ENCODE peak calls at places on chromosomes 16 and 17, in five cellular contexts. K is cardiac muscle cell, I is spleen, N is AG09319, Z is astrocyte of the cerebellum. V is an unnamed sample.
A peak's percentile ranks its signal among the peaks of the same experiment; 100 is the strongest.

GRCh38 chr16:67857547-67858233 is 10.2 kb upstream of the CENPT start:
- DNase-seq in K (no peak), I (no peak), N (peak; percentile 85), Z (peak; percentile 65), V (peak; percentile 56)

GRCh38 chr17:43540821-43541674 is 5.1 kb downstream of the ETV4 start:
- DNase-seq in K (no peak), I (no peak), N (no peak), Z (no peak), V (no peak)

GRCh38 chr17:10875411-10875810 is 37.5 kb upstream of the PIRT start:
- DNase-seq in K (peak; percentile 81), I (no peak), N (no peak), Z (no peak), V (no peak)

GRCh38 chr16:11201498-11202259 is 54.3 kb downstream of the SOCS1 start:
- DNase-seq in K (no peak), I (no peak), N (peak; percentile 37), Z (no peak), V (no peak)

GRCh38 chr16:66617728-66618127 is 13.2 kb downstream of the CMTM3 start:
- DNase-seq in K (peak; percentile 38), I (peak; percentile 47), N (no peak), Z (no peak), V (no peak)

GRCh38 chr17:8436169-8436932 is 667 bp downstream of the NDEL1 start:
- DNase-seq in K (peak; percentile 82), I (peak; percentile 95), N (peak; percentile 42), Z (no peak), V (no peak)

GRCh38 chr17:29683481-29683880 is 60.8 kb upstream of the CORO6 start:
- DNase-seq in K (no peak), I (no peak), N (no peak), Z (no peak), V (no peak)

GRCh38 chr17:39679521-39680192 is 8.2 kb downstream of the PGAP3 start:
- DNase-seq in K (no peak), I (peak; percentile 86), N (no peak), Z (no peak), V (no peak)

GRCh38 chr17:80724723-80725388 is 180.2 kb downstream of the RPTOR start:
- DNase-seq in K (no peak), I (no peak), N (no peak), Z (peak; percentile 49), V (no peak)

GRCh38 chr16:30096105-30096861 is at the start of gene YPEL3:
- DNase-seq in K (peak; percentile 91), I (peak; percentile 98), N (peak; percentile 78), Z (peak; percentile 51), V (peak; percentile 58)

GRCh38 chr17:51734462-51734861 is 424.1 kb downstream of the CA10 start:
- DNase-seq in K (no peak), I (no peak), N (no peak), Z (no peak), V (no peak)

GRCh38 chr16:14509675-14510132 is 120.4 kb downstream of the PARN start:
- DNase-seq in K (no peak), I (no peak), N (no peak), Z (no peak), V (no peak)

GRCh38 chr16:4706871-4707270 is 13.5 kb downstream of the NUDT16L1 start:
- DNase-seq in K (no peak), I (no peak), N (no peak), Z (no peak), V (no peak)

GRCh38 chr16:23584186-23585076 is 11.7 kb downstream of the NDUFAB1 start:
- DNase-seq in K (no peak), I (no peak), N (no peak), Z (no peak), V (no peak)

GRCh38 chr17:27631409-27631755 is 394 bp downstream of the LGALS9 start:
- DNase-seq in K (no peak), I (no peak), N (no peak), Z (no peak), V (no peak)

GRCh38 chr17:68418876-68419275 is 38.4 kb downstream of the WIPI1 start:
- DNase-seq in K (no peak), I (no peak), N (no peak), Z (no peak), V (no peak)

GRCh38 chr16:80569440-80570105 is 28.8 kb downstream of the DYNLRB2 start:
- DNase-seq in K (no peak), I (no peak), N (no peak), Z (peak; percentile 22), V (no peak)

GRCh38 chr16:14510939-14511797 is 118.9 kb downstream of the PARN start:
- DNase-seq in K (no peak), I (no peak), N (no peak), Z (peak; percentile 75), V (no peak)

GRCh38 chr16:89320717-89321501 is 103.4 kb downstream of the ZNF778 start:
- DNase-seq in K (peak; percentile 47), I (peak; percentile 73), N (no peak), Z (peak; percentile 35), V (no peak)

GRCh38 chr16:64225036-64225435 is 896.8 kb downstream of the CDH11 start:
- DNase-seq in K (no peak), I (no peak), N (no peak), Z (no peak), V (no peak)

GRCh38 chr17:27155866-27156265 is 138.0 kb upstream of the WSB1 start:
- DNase-seq in K (no peak), I (peak; percentile 62), N (no peak), Z (no peak), V (no peak)

GRCh38 chr16:86605950-86606349 is 27.6 kb downstream of the FOXL1 start:
- DNase-seq in K (no peak), I (no peak), N (no peak), Z (no peak), V (no peak)

GRCh38 chr16:86609661-86610060 is 31.3 kb downstream of the FOXL1 start:
- DNase-seq in K (no peak), I (no peak), N (no peak), Z (no peak), V (no peak)

GRCh38 chr16:86609115-86609514 is 30.8 kb downstream of the FOXL1 start:
- DNase-seq in K (no peak), I (no peak), N (peak; percentile 79), Z (peak; percentile 86), V (no peak)

GRCh38 chr16:86610779-86611516 is 32.6 kb downstream of the FOXL1 start:
- DNase-seq in K (no peak), I (no peak), N (no peak), Z (no peak), V (no peak)

GRCh38 chr16:86608301-86608747 is 30.0 kb downstream of the FOXL1 start:
- DNase-seq in K (no peak), I (no peak), N (no peak), Z (no peak), V (no peak)
- TF ChIP-seq CTCF in K (no peak), I (no peak), N (no peak), Z (no peak), V (no peak)

GRCh38 chr17:6276711-6277110 is 158.2 kb downstream of the AIPL1 start:
- DNase-seq in K (no peak), I (no peak), N (no peak), Z (no peak), V (no peak)
- TF ChIP-seq CTCF in K (no peak), I (no peak), N (no peak), Z (no peak), V (no peak)

GRCh38 chr17:17702370-17702769 is 21.1 kb downstream of the RAI1 start:
- DNase-seq in K (no peak), I (no peak), N (no peak), Z (no peak), V (no peak)

GRCh38 chr17:17701658-17702057 is 20.4 kb downstream of the RAI1 start:
- DNase-seq in K (no peak), I (no peak), N (no peak), Z (no peak), V (no peak)

GRCh38 chr17:17701112-17701511 is 19.9 kb downstream of the RAI1 start:
- DNase-seq in K (no peak), I (no peak), N (no peak), Z (no peak), V (no peak)

GRCh38 chr17:17703608-17703919 is 22.3 kb downstream of the RAI1 start:
- DNase-seq in K (no peak), I (no peak), N (no peak), Z (no peak), V (no peak)

DNA sequence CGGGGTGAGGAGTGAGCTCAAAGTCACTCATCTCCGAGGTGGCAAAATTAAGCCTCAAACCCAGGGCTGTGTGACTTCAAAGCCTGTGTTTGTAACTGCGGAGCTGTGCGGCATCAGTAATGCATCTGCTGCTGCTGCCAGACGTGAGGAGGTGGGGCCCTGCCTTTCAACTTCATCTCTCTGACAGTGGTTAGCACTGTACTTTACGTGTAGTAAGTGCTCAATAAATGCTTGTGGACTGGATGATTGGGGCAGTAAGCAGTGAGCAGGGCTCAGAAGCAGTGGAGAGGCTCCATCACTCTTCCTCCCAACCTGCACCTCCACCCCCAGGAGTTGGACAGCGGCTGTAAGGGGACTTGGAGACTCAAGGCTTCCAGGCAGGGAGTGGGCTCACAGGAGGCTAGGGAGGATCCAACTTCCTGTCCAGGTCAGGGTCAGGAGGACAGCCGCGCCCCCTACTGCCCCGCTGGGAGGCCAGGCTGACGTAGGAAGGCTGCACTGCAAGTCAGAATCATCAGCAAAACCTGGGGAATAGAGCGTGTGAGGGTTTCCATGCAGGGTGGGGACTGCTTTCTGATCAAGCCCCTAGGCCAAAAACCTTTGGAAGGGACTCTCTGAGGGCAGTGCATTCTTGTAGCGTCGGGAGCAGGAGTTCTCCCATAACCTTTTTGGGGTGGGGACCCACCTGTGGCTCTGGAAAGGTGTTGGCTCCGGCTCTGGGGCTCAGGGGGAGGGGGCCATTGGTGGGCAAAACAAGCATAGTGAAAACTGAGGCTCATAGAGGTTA is 21.8 kb downstream of the RAI1 start:
- DNase-seq in K (no peak), I (no peak), N (no peak), Z (no peak), V (no peak)
- TF ChIP-seq CTCF in K (peak; percentile 19), I (no peak), N (no peak), Z (no peak), V (no peak)

GRCh38 chr16:85239871-85240270 is 127.6 kb upstream of the CIBAR2 start:
- DNase-seq in K (no peak), I (no peak), N (no peak), Z (no peak), V (no peak)
- TF ChIP-seq CTCF in K (no peak), I (no peak), N (no peak), Z (no peak), V (no peak)

DNA sequence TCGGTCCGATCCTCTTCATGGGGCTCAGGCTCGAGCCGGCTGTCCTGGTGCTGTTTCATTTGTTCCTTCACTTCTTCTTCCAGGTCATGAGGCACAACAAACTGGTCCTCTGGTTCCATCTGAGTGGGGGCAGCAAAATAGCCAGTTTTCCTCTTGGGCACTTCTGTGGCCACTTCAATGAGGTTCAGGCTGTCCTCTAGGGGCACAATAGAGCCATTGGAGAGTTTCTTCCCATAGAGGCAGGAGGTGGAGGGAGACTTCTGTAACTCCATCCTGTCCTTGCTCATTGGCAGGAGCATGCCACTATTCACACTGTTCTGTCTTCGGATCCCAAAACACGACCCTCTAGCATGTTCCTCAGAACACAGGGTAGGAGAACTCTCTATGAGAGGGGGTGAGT is 22.9 kb downstream of the MARVELD3 start:
- DNase-seq in K (no peak), I (no peak), N (no peak), Z (no peak), V (no peak)
- TF ChIP-seq CTCF in K (peak; percentile 57), I (no peak), N (peak; percentile 21), Z (peak; percentile 38), V (no peak)